ENCODE peak calls at places on chromosomes 3 and 15, in six cellular contexts. R is tibial artery, L is type B pancreatic cell, P is esophagus muscularis mucosa, E is pancreas, N is CD14-positive monocyte. F is an unnamed sample.

GRCh38 chr15:78454992-78455391 is 17.0 kb downstream of the IREB2 start:
- DNase-seq in E (no peak), P (no peak), R (no peak), L (no peak), N (peak), F (no peak)

GRCh38 chr3:73868688-73869315 is 244.1 kb upstream of the PDZRN3 start:
- DNase-seq in N (no peak), R (no peak), P (no peak), L (no peak), E (peak), F (peak)

GRCh38 chr3:134392336-134392983 is 18.2 kb upstream of the AMOTL2 start:
- DNase-seq in R (peak), P (no peak), L (no peak), N (no peak), E (no peak), F (no peak)

GRCh38 chr3:14110699-14111098 is 14.0 kb downstream of the CHCHD4 start:
- DNase-seq in R (no peak), L (no peak), P (no peak), E (no peak), N (no peak), F (no peak)

GRCh38 chr3:22939349-22939748 is 263.8 kb upstream of the UBE2E2 start:
- DNase-seq in L (no peak), E (no peak), N (no peak), P (no peak), R (no peak), F (no peak)

GRCh38 chr3:105579439-105579838 is 212.7 kb downstream of the ALCAM start:
- DNase-seq in R (no peak), L (no peak), N (no peak), P (no peak), E (no peak), F (no peak)

GRCh38 chr15:82789491-82789890 is 16.4 kb downstream of the FSD2 start:
- DNase-seq in L (no peak), N (no peak), R (no peak), P (no peak), E (no peak), F (no peak)

GRCh38 chr3:183131186-183131585 is 31.3 kb downstream of the LAMP3 start:
- DNase-seq in E (no peak), N (no peak), L (no peak), P (no peak), R (no peak), F (no peak)

GRCh38 chr15:92780816-92781215 is 119.3 kb upstream of the CHD2 start:
- DNase-seq in L (no peak), N (no peak), R (no peak), E (no peak), P (no peak), F (no peak)

GRCh38 chr3:113912551-113913246 is 35.1 kb upstream of the ZDHHC23 start:
- DNase-seq in L (no peak), N (no peak), E (peak), P (no peak), R (no peak), F (peak)

GRCh38 chr15:38226867-38227266 is 25.8 kb upstream of the SPRED1 start:
- DNase-seq in R (no peak), N (no peak), L (no peak), E (peak), P (no peak), F (peak)

GRCh38 chr3:86950717-86951116 is 40.2 kb downstream of the VGLL3 start:
- DNase-seq in R (no peak), P (no peak), E (no peak), N (no peak), L (no peak), F (no peak)

GRCh38 chr3:15032650-15033049 is 32.5 kb downstream of the MRPS25 start:
- DNase-seq in E (no peak), P (no peak), L (no peak), N (no peak), R (no peak), F (no peak)

GRCh38 chr3:141992512-141992911 is 116.1 kb downstream of the ATP1B3 start:
- DNase-seq in N (no peak), P (no peak), R (no peak), E (no peak), L (no peak), F (no peak)

GRCh38 chr3:72223116-72223515 is 438.2 kb upstream of the PROK2 start:
- DNase-seq in R (no peak), E (no peak), L (no peak), N (no peak), P (no peak), F (no peak)

GRCh38 chr15:72319360-72319984 is 485 bp downstream of the CELF6 start:
- DNase-seq in E (peak), L (peak), N (peak), P (peak), R (peak), F (peak)

GRCh38 chr3:136751259-136752045 is 726 bp downstream of the STAG1 start:
- DNase-seq in E (peak), N (peak), L (peak), R (peak), P (peak), F (peak)

GRCh38 chr3:72938471-72939265 is 50.8 kb downstream of the GXYLT2 start:
- DNase-seq in L (no peak), P (peak), N (no peak), E (peak), R (peak), F (peak)

GRCh38 chr15:40768492-40769309 is 1.1 kb upstream of the C15orf62 start:
- DNase-seq in L (no peak), E (no peak), P (no peak), N (peak), R (no peak), F (no peak)

GRCh38 chr15:75542386-75542797 is 36.7 kb downstream of the PTPN9 start:
- DNase-seq in P (no peak), N (no peak), L (no peak), E (no peak), R (no peak), F (no peak)

DNA sequence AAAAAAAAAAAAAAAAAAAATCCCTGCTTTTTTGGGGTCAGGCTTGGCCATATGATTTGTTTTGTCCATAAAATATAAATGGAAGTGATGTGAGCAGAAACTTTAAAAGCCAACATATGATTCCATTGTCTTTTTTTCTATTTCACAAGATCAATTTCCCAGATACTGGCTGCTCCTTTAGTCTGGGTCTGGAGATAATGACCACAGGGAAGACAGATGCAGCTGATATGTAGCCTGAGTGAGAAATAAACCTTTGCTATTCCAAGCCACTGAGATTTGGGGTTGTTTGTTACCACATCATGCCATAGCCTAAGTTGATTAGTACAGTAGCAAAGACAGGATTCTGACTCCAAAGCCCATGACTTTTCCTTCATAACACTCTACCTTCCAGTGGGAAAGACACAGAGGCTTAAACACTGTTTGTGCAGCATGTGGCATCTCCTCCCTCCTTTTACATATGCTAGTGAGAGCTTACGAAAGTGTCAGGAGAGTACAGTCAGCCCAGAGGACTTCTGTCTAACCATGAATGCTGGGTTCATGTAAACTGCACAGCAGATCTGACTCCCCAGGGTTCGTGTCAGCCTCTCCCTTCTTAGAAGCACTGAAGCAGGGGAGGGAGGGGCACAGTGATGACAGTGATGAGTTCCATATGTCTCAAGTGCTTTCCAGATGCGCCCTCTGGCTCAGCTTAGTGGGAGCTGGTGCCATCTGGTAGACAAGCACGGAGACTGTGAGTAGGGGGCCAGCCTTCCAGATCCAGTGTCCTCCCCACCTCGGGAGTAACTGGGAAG is 36.7 kb upstream of the SLC7A14 start:
- DNase-seq in N (no peak), P (no peak), E (no peak), R (no peak), L (no peak), F (peak)
- TF ChIP-seq CTCF in N (no peak), P (no peak), E (no peak), R (no peak), L (no peak), F (peak)

DNA sequence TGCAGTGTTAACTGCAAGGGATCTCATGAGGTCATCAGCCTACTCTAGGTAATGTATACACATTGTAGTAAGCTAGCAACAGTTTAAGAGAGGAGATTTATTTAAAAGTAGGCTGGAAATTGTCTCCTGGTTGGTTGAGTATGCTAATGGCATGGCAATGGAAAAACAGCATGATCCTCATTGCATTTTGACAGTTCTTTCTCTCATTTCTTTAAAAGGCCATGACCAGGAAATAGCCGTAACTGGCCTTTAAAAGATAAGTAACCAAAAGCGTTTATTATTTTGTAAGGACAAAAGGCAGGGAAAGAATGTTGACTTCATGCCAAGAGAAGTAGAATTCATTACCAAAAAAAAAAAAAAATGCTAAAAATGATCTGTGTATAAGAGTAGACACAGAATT is 310.3 kb downstream of the FGF12 start:
- DNase-seq in P (no peak), R (no peak), L (no peak), N (no peak), E (no peak), F (no peak)
- TF ChIP-seq CTCF in P (no peak), R (no peak), L (no peak), N (no peak), E (no peak), F (no peak)

GRCh38 chr3:198081421-198081844 is 121.4 kb downstream of the LMLN start:
- DNase-seq in P (no peak), R (no peak), E (peak), N (no peak), L (no peak), F (no peak)
- TF ChIP-seq CTCF in P (no peak), R (no peak), E (no peak), N (no peak), L (no peak), F (no peak)

GRCh38 chr3:11379238-11379823 is 107.1 kb downstream of the ATG7 start:
- DNase-seq in P (no peak), L (no peak), E (no peak), N (no peak), R (no peak), F (peak)
- TF ChIP-seq CTCF in P (peak), L (peak), E (peak), N (peak), R (peak), F (peak)

GRCh38 chr15:60444289-60444912 is 34.5 kb downstream of the ICE2 start:
- DNase-seq in R (no peak), P (no peak), L (no peak), N (no peak), E (no peak), F (peak)
- TF ChIP-seq CTCF in R (peak), P (peak), L (peak), N (peak), E (peak), F (peak)

GRCh38 chr3:53812434-53812833 is 33.8 kb downstream of the CHDH start:
- DNase-seq in N (no peak), E (no peak), L (no peak), P (no peak), R (no peak), F (no peak)
- TF ChIP-seq CTCF in N (peak), E (no peak), L (no peak), P (no peak), R (no peak), F (no peak)

DNA sequence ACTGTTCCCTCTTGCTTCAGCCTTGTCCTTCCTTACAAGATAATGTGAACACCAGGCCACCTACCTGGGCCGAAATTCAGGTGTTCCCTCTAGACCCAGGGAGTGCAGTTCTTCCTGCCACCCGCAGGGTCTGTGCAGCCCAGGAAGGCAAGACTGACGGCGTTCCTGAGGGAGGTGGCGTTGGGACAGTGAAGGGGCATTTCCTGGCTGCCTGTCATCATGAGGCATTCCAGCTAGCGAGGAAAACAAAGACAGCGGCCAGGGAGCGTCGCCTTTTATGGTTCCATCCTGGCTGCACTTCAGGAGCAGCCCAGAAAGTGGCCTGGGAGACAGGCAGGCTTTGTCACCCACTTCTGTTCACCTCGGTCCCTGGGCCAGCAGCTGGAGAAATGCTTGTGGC is 84.8 kb upstream of the WNT5A start:
- DNase-seq in P (no peak), E (peak), R (no peak), L (no peak), N (no peak), F (no peak)
- TF ChIP-seq CTCF in P (peak), E (peak), R (peak), L (peak), N (no peak), F (peak)

GRCh38 chr3:69855436-69856162 is 116.3 kb downstream of the MITF start:
- DNase-seq in P (no peak), L (no peak), R (no peak), E (no peak), N (no peak), F (peak)
- TF ChIP-seq CTCF in P (peak), L (peak), R (peak), E (peak), N (no peak), F (peak)